ENCODE peak calls at places on chromosomes 6 and 20, in five cellular contexts. Y, U, R, P and S are unnamed samples.

GRCh38 chr6:52666523-52666922 is 4.4 kb upstream of the TMEM14A start:
- DNase-seq in Y (no peak), U (no peak), R (no peak), P (no peak), S (no peak)

GRCh38 chr20:8689337-8689736 is 379.6 kb upstream of the PLCB4 start:
- DNase-seq in U (no peak), Y (no peak), P (no peak), R (no peak), S (no peak)

GRCh38 chr6:75436869-75437268 is 56.7 kb downstream of the FILIP1 start:
- DNase-seq in R (peak; percentile 21), U (no peak), P (no peak), Y (no peak), S (no peak)

GRCh38 chr20:14062786-14063185 is 67.5 kb downstream of the MACROD2 start:
- DNase-seq in U (no peak), Y (no peak), P (no peak), R (no peak), S (no peak)

GRCh38 chr20:20073851-20074252 is 21.5 kb downstream of the CFAP61 start:
- DNase-seq in Y (no peak), U (no peak), R (peak; percentile 48), P (no peak), S (no peak)

GRCh38 chr20:47509104-47509661 is 7.5 kb downstream of the NCOA3 start:
- DNase-seq in P (no peak), U (no peak), R (no peak), Y (no peak), S (no peak)

GRCh38 chr6:112044196-112044595 is 9.7 kb upstream of the CCN6 start:
- DNase-seq in R (no peak), Y (no peak), P (no peak), U (no peak), S (no peak)

GRCh38 chr6:21749754-21750153 is 156.2 kb downstream of the SOX4 start:
- DNase-seq in R (no peak), P (no peak), Y (no peak), U (no peak), S (no peak)

GRCh38 chr6:56570434-56571359 is 72.0 kb downstream of the DST start:
- DNase-seq in P (no peak), Y (peak; percentile 60), R (peak; percentile 32), U (peak; percentile 51), S (peak; percentile 40)

GRCh38 chr20:53077373-53078205 is 105.4 kb downstream of the TSHZ2 start:
- DNase-seq in P (no peak), R (no peak), Y (no peak), U (no peak), S (no peak)

GRCh38 chr6:108673153-108673552 is 112.4 kb downstream of the FOXO3 start:
- DNase-seq in U (no peak), Y (no peak), P (no peak), R (no peak), S (no peak)

GRCh38 chr6:151679081-151679480 is 128.4 kb upstream of the ESR1 start:
- DNase-seq in U (no peak), R (no peak), Y (no peak), P (peak; percentile 79), S (no peak)

GRCh38 chr6:137811121-137811911 is 55.7 kb upstream of the TNFAIP3 start:
- DNase-seq in P (peak; percentile 91), R (peak; percentile 45), Y (peak; percentile 33), U (peak; percentile 4), S (peak; percentile 9)

GRCh38 chr6:166637001-166637400 is 9.9 kb upstream of the RPS6KA2 start:
- DNase-seq in U (no peak), Y (no peak), P (no peak), R (no peak), S (no peak)

GRCh38 chr20:5643936-5644335 is 106.3 kb upstream of the SHLD1 start:
- DNase-seq in U (no peak), Y (no peak), R (no peak), P (no peak), S (no peak)

GRCh38 chr6:108168501-108168979 is 2.7 kb downstream of the NR2E1 start:
- DNase-seq in R (peak; percentile 43), U (peak; percentile 71), Y (peak; percentile 53), P (no peak), S (no peak)

GRCh38 chr6:110999634-111000270 is 17.9 kb downstream of the RPF2 start:
- DNase-seq in U (peak; percentile 16), R (peak; percentile 36), Y (no peak), P (no peak), S (peak; percentile 34)

GRCh38 chr6:72950114-72950860 is 275.0 kb downstream of the KHDC1L start:
- DNase-seq in P (no peak), R (no peak), U (no peak), Y (no peak), S (no peak)

GRCh38 chr20:17647391-17648305 is 34.4 kb downstream of the RRBP1 start:
- DNase-seq in P (peak; percentile 63), U (no peak), Y (no peak), R (no peak), S (no peak)

GRCh38 chr20:31560900-31561598 is 44.0 kb upstream of the ID1 start:
- DNase-seq in P (no peak), R (no peak), U (no peak), Y (no peak), S (no peak)

GRCh38 chr20:33124994-33125393 is 43.0 kb upstream of the BPIFA2 start:
- DNase-seq in Y (no peak), U (no peak), R (no peak), P (no peak), S (no peak)

GRCh38 chr6:41346435-41346834 is 11.0 kb downstream of the NCR2 start:
- DNase-seq in P (peak; percentile 36), Y (no peak), U (no peak), R (no peak), S (no peak)

GRCh38 chr20:63062188-63063140 is 55.7 kb upstream of the BHLHE23 start:
- DNase-seq in U (no peak), R (no peak), P (peak; percentile 46), Y (no peak), S (no peak)

GRCh38 chr6:19446570-19446969 is 390.6 kb upstream of the ID4 start:
- DNase-seq in P (no peak), R (no peak), U (no peak), Y (no peak), S (no peak)

GRCh38 chr6:83514877-83515466 is 2.6 kb downstream of the PRSS35 start:
- DNase-seq in U (peak; percentile 76), Y (peak; percentile 31), P (no peak), R (peak; percentile 76), S (peak; percentile 51)

GRCh38 chr6:18215436-18215835 is 48.9 kb downstream of the DEK start:
- DNase-seq in R (no peak), Y (no peak), U (no peak), P (no peak), S (peak; percentile 16)

GRCh38 chr6:158475344-158476302 is 84.3 kb upstream of the TMEM181 start:
- DNase-seq in P (no peak), Y (peak; percentile 21), U (no peak), R (peak; percentile 47), S (no peak)

GRCh38 chr20:63016514-63017075 is 9.8 kb upstream of the BHLHE23 start:
- DNase-seq in P (no peak), U (peak; percentile 1), Y (no peak), R (no peak), S (no peak)

GRCh38 chr20:23725102-23725501 is 25.6 kb downstream of the CST1 start:
- DNase-seq in U (no peak), R (no peak), Y (no peak), P (no peak), S (no peak)

GRCh38 chr6:111410371-111410770 is 72.6 kb downstream of the REV3L start:
- DNase-seq in P (no peak), R (peak; percentile 21), Y (no peak), U (no peak), S (no peak)

GRCh38 chr6:131877999-131878789 is 70.4 kb downstream of the ENPP1 start:
- DNase-seq in U (no peak), Y (no peak), R (no peak), P (no peak), S (no peak)

GRCh38 chr20:58751956-58752355 is 59.4 kb downstream of the NPEPL1 start:
- DNase-seq in P (no peak), R (no peak), U (no peak), Y (no peak), S (no peak)

GRCh38 chr6:35064508-35065440 is 76.4 kb downstream of the TCP11 start:
- DNase-seq in P (no peak), U (no peak), Y (peak; percentile 62), R (no peak), S (no peak)

GRCh38 chr6:62971976-62972658 is 239.2 kb upstream of the FKBP1C start:
- DNase-seq in R (no peak), Y (no peak), U (no peak), P (no peak), S (no peak)

GRCh38 chr6:112317461-112317860 is 29.7 kb upstream of the RFPL4B start:
- DNase-seq in U (no peak), Y (no peak), R (no peak), P (no peak), S (no peak)

GRCh38 chr6:134288538-134289203 is 29.2 kb downstream of the SGK1 start:
- DNase-seq in P (no peak), U (no peak), R (no peak), Y (no peak), S (peak; percentile 43)